ENCODE peak calls at places on chromosome 15, in ten cellular contexts. One of them, this sample, is unnamed.

GRCh38 chr15:94677202-94677790 is 445.9 kb downstream of the MCTP2 start:
- DNase-seq in BJ: no peak
- DNase-seq in right atrium auricular region: no peak
- DNase-seq in transverse colon: no peak
- DNase-seq in mammary epithelial cell: peak; percentile 96
- DNase-seq in uterus: no peak
- DNase-seq in PC-3: no peak
- DNase-seq in GM12878: no peak
- DNase-seq in A673: peak; percentile 33
- DNase-seq in CD8-positive, alpha-beta T cell: no peak
- DNase-seq in this sample: no peak

GRCh38 chr15:58690703-58691102 is 58.8 kb downstream of the ADAM10 start:
- DNase-seq in BJ: no peak
- DNase-seq in right atrium auricular region: no peak
- DNase-seq in transverse colon: no peak
- DNase-seq in mammary epithelial cell: no peak
- DNase-seq in uterus: no peak
- DNase-seq in PC-3: no peak
- DNase-seq in GM12878: no peak
- DNase-seq in A673: no peak
- DNase-seq in CD8-positive, alpha-beta T cell: no peak
- DNase-seq in this sample: no peak

GRCh38 chr15:69388259-69388658 is 25.9 kb upstream of the KIF23 start:
- DNase-seq in BJ: peak; percentile 18
- DNase-seq in right atrium auricular region: no peak
- DNase-seq in transverse colon: no peak
- DNase-seq in mammary epithelial cell: peak; percentile 53
- DNase-seq in uterus: no peak
- DNase-seq in PC-3: peak; percentile 92
- DNase-seq in GM12878: no peak
- DNase-seq in A673: no peak
- DNase-seq in CD8-positive, alpha-beta T cell: no peak
- DNase-seq in this sample: no peak

GRCh38 chr15:92365079-92365478 is 28.6 kb upstream of the ST8SIA2 start:
- DNase-seq in BJ: no peak
- DNase-seq in right atrium auricular region: no peak
- DNase-seq in transverse colon: peak; percentile 34
- DNase-seq in mammary epithelial cell: peak; percentile 64
- DNase-seq in uterus: no peak
- DNase-seq in PC-3: no peak
- DNase-seq in GM12878: no peak
- DNase-seq in A673: no peak
- DNase-seq in CD8-positive, alpha-beta T cell: no peak
- DNase-seq in this sample: peak; percentile 6

GRCh38 chr15:52529289-52529929 is 729 bp upstream of the MYO5A start:
- DNase-seq in BJ: no peak
- DNase-seq in right atrium auricular region: no peak
- DNase-seq in transverse colon: peak; percentile 20
- DNase-seq in mammary epithelial cell: no peak
- DNase-seq in uterus: peak; percentile 17
- DNase-seq in PC-3: no peak
- DNase-seq in GM12878: no peak
- DNase-seq in A673: no peak
- DNase-seq in CD8-positive, alpha-beta T cell: no peak
- DNase-seq in this sample: no peak

GRCh38 chr15:100779331-100780207 is 100.1 kb upstream of the ALDH1A3 start:
- DNase-seq in BJ: no peak
- DNase-seq in right atrium auricular region: peak; percentile 44
- DNase-seq in transverse colon: no peak
- DNase-seq in mammary epithelial cell: no peak
- DNase-seq in uterus: peak; percentile 7
- DNase-seq in PC-3: no peak
- DNase-seq in GM12878: no peak
- DNase-seq in A673: no peak
- DNase-seq in CD8-positive, alpha-beta T cell: no peak
- DNase-seq in this sample: no peak

GRCh38 chr15:55250392-55250791 is 39.2 kb downstream of the RAB27A start:
- DNase-seq in BJ: peak; percentile 79
- DNase-seq in right atrium auricular region: no peak
- DNase-seq in transverse colon: peak; percentile 18
- DNase-seq in mammary epithelial cell: peak; percentile 75
- DNase-seq in uterus: peak; percentile 35
- DNase-seq in PC-3: peak; percentile 8
- DNase-seq in GM12878: no peak
- DNase-seq in A673: no peak
- DNase-seq in CD8-positive, alpha-beta T cell: no peak
- DNase-seq in this sample: peak; percentile 96

GRCh38 chr15:39363761-39364586 is 216.9 kb upstream of the THBS1 start:
- DNase-seq in BJ: peak; percentile 93
- DNase-seq in right atrium auricular region: no peak
- DNase-seq in transverse colon: no peak
- DNase-seq in mammary epithelial cell: no peak
- DNase-seq in uterus: no peak
- DNase-seq in PC-3: peak; percentile 55
- DNase-seq in GM12878: no peak
- DNase-seq in A673: no peak
- DNase-seq in CD8-positive, alpha-beta T cell: no peak
- DNase-seq in this sample: peak; percentile 76

GRCh38 chr15:80572337-80572736 is 122.8 kb upstream of the ABHD17C start:
- DNase-seq in BJ: no peak
- DNase-seq in right atrium auricular region: no peak
- DNase-seq in transverse colon: no peak
- DNase-seq in mammary epithelial cell: no peak
- DNase-seq in uterus: no peak
- DNase-seq in PC-3: no peak
- DNase-seq in GM12878: no peak
- DNase-seq in A673: no peak
- DNase-seq in CD8-positive, alpha-beta T cell: no peak
- DNase-seq in this sample: no peak

GRCh38 chr15:90866800-90867199 is 1.6 kb upstream of the FURIN start:
- DNase-seq in BJ: no peak
- DNase-seq in right atrium auricular region: no peak
- DNase-seq in transverse colon: no peak
- DNase-seq in mammary epithelial cell: no peak
- DNase-seq in uterus: no peak
- DNase-seq in PC-3: no peak
- DNase-seq in GM12878: no peak
- DNase-seq in A673: no peak
- DNase-seq in CD8-positive, alpha-beta T cell: no peak
- DNase-seq in this sample: no peak

GRCh38 chr15:92018535-92019239 is 165.2 kb downstream of the SLCO3A1 start:
- DNase-seq in BJ: no peak
- DNase-seq in right atrium auricular region: no peak
- DNase-seq in transverse colon: no peak
- DNase-seq in mammary epithelial cell: no peak
- DNase-seq in uterus: no peak
- DNase-seq in PC-3: no peak
- DNase-seq in GM12878: no peak
- DNase-seq in A673: no peak
- DNase-seq in CD8-positive, alpha-beta T cell: no peak
- DNase-seq in this sample: no peak

GRCh38 chr15:68538291-68538690 is 40.5 kb upstream of the CORO2B start:
- DNase-seq in BJ: no peak
- DNase-seq in right atrium auricular region: no peak
- DNase-seq in transverse colon: no peak
- DNase-seq in mammary epithelial cell: no peak
- DNase-seq in uterus: no peak
- DNase-seq in PC-3: no peak
- DNase-seq in GM12878: no peak
- DNase-seq in A673: no peak
- DNase-seq in CD8-positive, alpha-beta T cell: no peak
- DNase-seq in this sample: no peak

GRCh38 chr15:59522988-59523461 is 85.0 kb downstream of the FAM81A start:
- DNase-seq in BJ: no peak
- DNase-seq in right atrium auricular region: peak; percentile 55
- DNase-seq in transverse colon: no peak
- DNase-seq in mammary epithelial cell: no peak
- DNase-seq in uterus: no peak
- DNase-seq in PC-3: no peak
- DNase-seq in GM12878: no peak
- DNase-seq in A673: no peak
- DNase-seq in CD8-positive, alpha-beta T cell: peak; percentile 25
- DNase-seq in this sample: no peak

GRCh38 chr15:71708741-71709140 is 101.6 kb upstream of the NR2E3 start:
- DNase-seq in BJ: no peak
- DNase-seq in right atrium auricular region: no peak
- DNase-seq in transverse colon: no peak
- DNase-seq in mammary epithelial cell: no peak
- DNase-seq in uterus: no peak
- DNase-seq in PC-3: no peak
- DNase-seq in GM12878: no peak
- DNase-seq in A673: peak; percentile 25
- DNase-seq in CD8-positive, alpha-beta T cell: no peak
- DNase-seq in this sample: peak; percentile 75

DNA sequence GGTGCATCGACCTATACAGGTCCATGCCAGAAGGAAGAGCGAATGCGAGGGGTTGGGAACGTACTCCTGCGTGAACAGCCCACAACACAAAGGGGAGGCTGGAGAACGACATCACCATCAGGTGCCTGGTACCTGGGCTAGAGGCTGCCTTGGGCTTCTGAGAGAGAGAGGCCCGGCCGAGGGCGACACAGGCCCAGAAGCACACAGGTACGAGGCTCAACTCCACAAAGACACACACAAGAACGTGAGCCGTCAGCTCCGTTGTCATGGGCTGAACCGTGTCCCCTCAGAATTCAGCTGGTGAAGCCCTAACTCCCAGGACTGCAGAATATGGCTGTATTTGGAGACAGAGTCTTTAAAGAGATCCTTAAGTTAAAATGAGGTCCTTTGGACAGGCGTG is 134.3 kb downstream of the ATP10A start:
- DNase-seq in BJ: no peak
- DNase-seq in right atrium auricular region: peak; percentile 32
- DNase-seq in transverse colon: no peak
- DNase-seq in mammary epithelial cell: no peak
- DNase-seq in uterus: no peak
- DNase-seq in PC-3: no peak
- DNase-seq in GM12878: no peak
- DNase-seq in A673: no peak
- DNase-seq in CD8-positive, alpha-beta T cell: no peak
- DNase-seq in this sample: no peak
- H3K4me3 ChIP-seq in BJ: no peak overlapping the region
- H3K4me3 ChIP-seq in right atrium auricular region: no peak overlapping the region
- H3K4me3 ChIP-seq in transverse colon: no peak overlapping the region
- H3K4me3 ChIP-seq in mammary epithelial cell: no peak overlapping the region
- H3K4me3 ChIP-seq in uterus: no peak overlapping the region
- H3K4me3 ChIP-seq in PC-3: no peak overlapping the region
- H3K4me3 ChIP-seq in GM12878: no peak overlapping the region
- H3K4me3 ChIP-seq in A673: no peak overlapping the region
- H3K4me3 ChIP-seq in CD8-positive, alpha-beta T cell: no peak overlapping the region
- H3K4me3 ChIP-seq in this sample: no peak overlapping the region

GRCh38 chr15:81959196-81959595 is 86.6 kb downstream of the MEX3B start:
- DNase-seq in BJ: no peak
- DNase-seq in right atrium auricular region: no peak
- DNase-seq in transverse colon: no peak
- DNase-seq in mammary epithelial cell: no peak
- DNase-seq in uterus: no peak
- DNase-seq in PC-3: peak; percentile 50
- DNase-seq in GM12878: no peak
- DNase-seq in A673: no peak
- DNase-seq in CD8-positive, alpha-beta T cell: no peak
- DNase-seq in this sample: no peak
- TF ChIP-seq CTCF in BJ: no peak
- TF ChIP-seq CTCF in right atrium auricular region: no peak
- TF ChIP-seq CTCF in transverse colon: no peak
- TF ChIP-seq CTCF in mammary epithelial cell: no peak
- TF ChIP-seq CTCF in uterus: no peak
- TF ChIP-seq CTCF in PC-3: no peak
- TF ChIP-seq CTCF in GM12878: no peak
- TF ChIP-seq CTCF in A673: no peak
- TF ChIP-seq CTCF in CD8-positive, alpha-beta T cell: no peak
- TF ChIP-seq CTCF in this sample: no peak

DNA sequence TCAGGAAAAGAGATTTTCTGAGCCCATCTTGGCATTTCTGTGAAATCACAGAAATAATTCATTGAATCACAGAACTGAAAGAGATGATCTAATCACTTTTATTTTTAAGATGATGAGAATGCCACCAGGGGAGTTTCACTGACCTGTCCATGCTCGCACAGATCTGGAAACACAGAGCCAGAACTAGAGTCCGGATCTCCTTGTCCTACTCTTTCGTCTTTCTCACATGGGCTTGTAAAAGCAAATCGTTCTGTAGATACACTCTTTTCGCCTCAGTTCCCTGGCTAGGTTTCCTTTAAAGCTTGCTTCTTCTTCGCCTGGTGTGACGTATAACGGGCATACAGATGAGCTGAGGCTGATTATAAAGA is 122.5 kb upstream of the SPRED1 start:
- DNase-seq in BJ: no peak
- DNase-seq in right atrium auricular region: no peak
- DNase-seq in transverse colon: no peak
- DNase-seq in mammary epithelial cell: peak; percentile 60
- DNase-seq in uterus: no peak
- DNase-seq in PC-3: no peak
- DNase-seq in GM12878: peak; percentile 30
- DNase-seq in A673: no peak
- DNase-seq in CD8-positive, alpha-beta T cell: no peak
- DNase-seq in this sample: peak; percentile 31
- H3K4me3 ChIP-seq in BJ: peak overlapping the region; percentile 22
- H3K4me3 ChIP-seq in right atrium auricular region: no peak overlapping the region
- H3K4me3 ChIP-seq in transverse colon: no peak overlapping the region
- H3K4me3 ChIP-seq in mammary epithelial cell: peak overlapping the region; percentile 34
- H3K4me3 ChIP-seq in uterus: peak overlapping the region; percentile 21
- H3K4me3 ChIP-seq in PC-3: peak overlapping the region; percentile 63
- H3K4me3 ChIP-seq in GM12878: peak overlapping the region; percentile 38
- H3K4me3 ChIP-seq in A673: peak overlapping the region; percentile 29
- H3K4me3 ChIP-seq in CD8-positive, alpha-beta T cell: no peak overlapping the region
- H3K4me3 ChIP-seq in this sample: peak overlapping the region; percentile 9

GRCh38 chr15:24761704-24762302 is 86.2 kb downstream of the NPAP1 start:
- DNase-seq in BJ: no peak
- DNase-seq in right atrium auricular region: no peak
- DNase-seq in transverse colon: no peak
- DNase-seq in mammary epithelial cell: no peak
- DNase-seq in uterus: no peak
- DNase-seq in PC-3: peak; percentile 17
- DNase-seq in GM12878: no peak
- DNase-seq in A673: no peak
- DNase-seq in CD8-positive, alpha-beta T cell: no peak
- DNase-seq in this sample: peak; percentile 29
- TF ChIP-seq CTCF in BJ: peak; percentile 36
- TF ChIP-seq CTCF in right atrium auricular region: peak; percentile 54
- TF ChIP-seq CTCF in transverse colon: no peak
- TF ChIP-seq CTCF in mammary epithelial cell: peak; percentile 38
- TF ChIP-seq CTCF in uterus: no peak
- TF ChIP-seq CTCF in PC-3: peak; percentile 59
- TF ChIP-seq CTCF in GM12878: peak; percentile 11
- TF ChIP-seq CTCF in A673: peak; percentile 38
- TF ChIP-seq CTCF in CD8-positive, alpha-beta T cell: no peak
- TF ChIP-seq CTCF in this sample: peak; percentile 51

This sample was measured in choroid plexus epithelial cell.